ENCODE peak calls at places on chromosome 16, in ten cellular contexts. One of them, this sample, is unnamed.
A peak's percentile ranks its signal among the peaks of the same experiment; 100 is the strongest.

GRCh38 chr16:11085025-11085485 is 140.7 kb downstream of the CLEC16A start:
- DNase-seq in heart right ventricle: no peak
- DNase-seq in AG10803: peak; percentile 62
- DNase-seq in PC-3: no peak
- DNase-seq in fibroblast of lung: peak; percentile 71
- DNase-seq in CD4-positive, alpha-beta T cell: no peak
- DNase-seq in GM12864: no peak
- DNase-seq in Panc1: no peak
- DNase-seq in GM06990: no peak
- DNase-seq in nephron progenitor cell: peak; percentile 42
- DNase-seq in this sample: no peak

GRCh38 chr16:71775949-71776348 is 32.7 kb downstream of the AP1G1 start:
- DNase-seq in heart right ventricle: no peak
- DNase-seq in AG10803: no peak
- DNase-seq in PC-3: no peak
- DNase-seq in fibroblast of lung: no peak
- DNase-seq in CD4-positive, alpha-beta T cell: no peak
- DNase-seq in GM12864: no peak
- DNase-seq in Panc1: no peak
- DNase-seq in GM06990: no peak
- DNase-seq in nephron progenitor cell: no peak
- DNase-seq in this sample: peak; percentile 20

GRCh38 chr16:85309656-85310587 is 197.7 kb upstream of the CIBAR2 start:
- DNase-seq in heart right ventricle: no peak
- DNase-seq in AG10803: no peak
- DNase-seq in PC-3: no peak
- DNase-seq in fibroblast of lung: no peak
- DNase-seq in CD4-positive, alpha-beta T cell: no peak
- DNase-seq in GM12864: no peak
- DNase-seq in Panc1: no peak
- DNase-seq in GM06990: peak; percentile 55
- DNase-seq in nephron progenitor cell: peak; percentile 48
- DNase-seq in this sample: peak; percentile 56

GRCh38 chr16:48831081-48831722 is 221.2 kb upstream of the N4BP1 start:
- DNase-seq in heart right ventricle: no peak
- DNase-seq in AG10803: no peak
- DNase-seq in PC-3: peak; percentile 35
- DNase-seq in fibroblast of lung: no peak
- DNase-seq in CD4-positive, alpha-beta T cell: no peak
- DNase-seq in GM12864: no peak
- DNase-seq in Panc1: no peak
- DNase-seq in GM06990: no peak
- DNase-seq in nephron progenitor cell: peak; percentile 21
- DNase-seq in this sample: no peak

GRCh38 chr16:46929378-46930332 is 43.8 kb downstream of the DNAJA2 start:
- DNase-seq in heart right ventricle: peak; percentile 47
- DNase-seq in AG10803: peak; percentile 38
- DNase-seq in PC-3: peak; percentile 64
- DNase-seq in fibroblast of lung: peak; percentile 29
- DNase-seq in CD4-positive, alpha-beta T cell: peak; percentile 49
- DNase-seq in GM12864: peak; percentile 31
- DNase-seq in Panc1: no peak
- DNase-seq in GM06990: peak; percentile 54
- DNase-seq in nephron progenitor cell: peak; percentile 77
- DNase-seq in this sample: peak; percentile 84

GRCh38 chr16:56632160-56632847 is at the start of gene MT1M:
- DNase-seq in heart right ventricle: no peak
- DNase-seq in AG10803: no peak
- DNase-seq in PC-3: peak; percentile 22
- DNase-seq in fibroblast of lung: peak; percentile 23
- DNase-seq in CD4-positive, alpha-beta T cell: no peak
- DNase-seq in GM12864: no peak
- DNase-seq in Panc1: no peak
- DNase-seq in GM06990: no peak
- DNase-seq in nephron progenitor cell: peak; percentile 44
- DNase-seq in this sample: no peak

GRCh38 chr16:22373662-22374310 is 633 bp downstream of the CDR2 start:
- DNase-seq in heart right ventricle: peak; percentile 26
- DNase-seq in AG10803: no peak
- DNase-seq in PC-3: no peak
- DNase-seq in fibroblast of lung: no peak
- DNase-seq in CD4-positive, alpha-beta T cell: peak; percentile 26
- DNase-seq in GM12864: no peak
- DNase-seq in Panc1: no peak
- DNase-seq in GM06990: peak; percentile 65
- DNase-seq in nephron progenitor cell: peak; percentile 50
- DNase-seq in this sample: peak; percentile 20

GRCh38 chr16:53726625-53727024 is 22.7 kb downstream of the FTO start:
- DNase-seq in heart right ventricle: no peak
- DNase-seq in AG10803: no peak
- DNase-seq in PC-3: peak; percentile 52
- DNase-seq in fibroblast of lung: no peak
- DNase-seq in CD4-positive, alpha-beta T cell: no peak
- DNase-seq in GM12864: no peak
- DNase-seq in Panc1: no peak
- DNase-seq in GM06990: no peak
- DNase-seq in nephron progenitor cell: peak; percentile 40
- DNase-seq in this sample: no peak

GRCh38 chr16:69916445-69916844 is 34.7 kb upstream of the CLEC18A start:
- DNase-seq in heart right ventricle: no peak
- DNase-seq in AG10803: no peak
- DNase-seq in PC-3: no peak
- DNase-seq in fibroblast of lung: no peak
- DNase-seq in CD4-positive, alpha-beta T cell: no peak
- DNase-seq in GM12864: no peak
- DNase-seq in Panc1: no peak
- DNase-seq in GM06990: no peak
- DNase-seq in nephron progenitor cell: no peak
- DNase-seq in this sample: no peak

GRCh38 chr16:68077866-68078725 is 7.1 kb upstream of the NFATC3 start:
- DNase-seq in heart right ventricle: no peak
- DNase-seq in AG10803: no peak
- DNase-seq in PC-3: no peak
- DNase-seq in fibroblast of lung: no peak
- DNase-seq in CD4-positive, alpha-beta T cell: no peak
- DNase-seq in GM12864: no peak
- DNase-seq in Panc1: no peak
- DNase-seq in GM06990: no peak
- DNase-seq in nephron progenitor cell: no peak
- DNase-seq in this sample: no peak

GRCh38 chr16:26772503-26772902 is 294.2 kb upstream of the C16orf82 start:
- DNase-seq in heart right ventricle: no peak
- DNase-seq in AG10803: no peak
- DNase-seq in PC-3: no peak
- DNase-seq in fibroblast of lung: no peak
- DNase-seq in CD4-positive, alpha-beta T cell: no peak
- DNase-seq in GM12864: no peak
- DNase-seq in Panc1: no peak
- DNase-seq in GM06990: no peak
- DNase-seq in nephron progenitor cell: no peak
- DNase-seq in this sample: peak; percentile 16

GRCh38 chr16:20383106-20384029 is 21.2 kb downstream of the PDILT start:
- DNase-seq in heart right ventricle: peak; percentile 49
- DNase-seq in AG10803: peak; percentile 60
- DNase-seq in PC-3: peak; percentile 74
- DNase-seq in fibroblast of lung: peak; percentile 34
- DNase-seq in CD4-positive, alpha-beta T cell: peak; percentile 3
- DNase-seq in GM12864: peak; percentile 19
- DNase-seq in Panc1: peak; percentile 62
- DNase-seq in GM06990: peak; percentile 22
- DNase-seq in nephron progenitor cell: peak; percentile 69
- DNase-seq in this sample: peak; percentile 63

GRCh38 chr16:8631818-8632217 is 10.3 kb downstream of the METTL22 start:
- DNase-seq in heart right ventricle: no peak
- DNase-seq in AG10803: no peak
- DNase-seq in PC-3: no peak
- DNase-seq in fibroblast of lung: no peak
- DNase-seq in CD4-positive, alpha-beta T cell: no peak
- DNase-seq in GM12864: no peak
- DNase-seq in Panc1: no peak
- DNase-seq in GM06990: no peak
- DNase-seq in nephron progenitor cell: no peak
- DNase-seq in this sample: no peak

GRCh38 chr16:85205747-85206471 is 93.6 kb upstream of the CIBAR2 start:
- DNase-seq in heart right ventricle: no peak
- DNase-seq in AG10803: no peak
- DNase-seq in PC-3: no peak
- DNase-seq in fibroblast of lung: peak; percentile 73
- DNase-seq in CD4-positive, alpha-beta T cell: no peak
- DNase-seq in GM12864: no peak
- DNase-seq in Panc1: no peak
- DNase-seq in GM06990: no peak
- DNase-seq in nephron progenitor cell: no peak
- DNase-seq in this sample: no peak

GRCh38 chr16:24610421-24610765 is 71.0 kb downstream of the RBBP6 start:
- DNase-seq in heart right ventricle: no peak
- DNase-seq in AG10803: peak; percentile 21
- DNase-seq in PC-3: peak; percentile 23
- DNase-seq in fibroblast of lung: peak; percentile 46
- DNase-seq in CD4-positive, alpha-beta T cell: no peak
- DNase-seq in GM12864: no peak
- DNase-seq in Panc1: no peak
- DNase-seq in GM06990: peak; percentile 14
- DNase-seq in nephron progenitor cell: peak; percentile 34
- DNase-seq in this sample: no peak

GRCh38 chr16:22141746-22142145 is 20.6 kb upstream of the SDR42E2 start:
- DNase-seq in heart right ventricle: no peak
- DNase-seq in AG10803: peak; percentile 16
- DNase-seq in PC-3: peak; percentile 30
- DNase-seq in fibroblast of lung: no peak
- DNase-seq in CD4-positive, alpha-beta T cell: no peak
- DNase-seq in GM12864: no peak
- DNase-seq in Panc1: no peak
- DNase-seq in GM06990: no peak
- DNase-seq in nephron progenitor cell: no peak
- DNase-seq in this sample: no peak

GRCh38 chr16:10828851-10829331 is 10.3 kb upstream of the TVP23A start:
- DNase-seq in heart right ventricle: peak; percentile 93
- DNase-seq in AG10803: peak; percentile 89
- DNase-seq in PC-3: peak; percentile 62
- DNase-seq in fibroblast of lung: peak; percentile 86
- DNase-seq in CD4-positive, alpha-beta T cell: no peak
- DNase-seq in GM12864: no peak
- DNase-seq in Panc1: no peak
- DNase-seq in GM06990: no peak
- DNase-seq in nephron progenitor cell: no peak
- DNase-seq in this sample: no peak

GRCh38 chr16:81661082-81661481 is 118.0 kb upstream of the PLCG2 start:
- DNase-seq in heart right ventricle: no peak
- DNase-seq in AG10803: no peak
- DNase-seq in PC-3: no peak
- DNase-seq in fibroblast of lung: no peak
- DNase-seq in CD4-positive, alpha-beta T cell: no peak
- DNase-seq in GM12864: no peak
- DNase-seq in Panc1: no peak
- DNase-seq in GM06990: no peak
- DNase-seq in nephron progenitor cell: no peak
- DNase-seq in this sample: no peak

GRCh38 chr16:81647527-81647926 is 131.6 kb upstream of the PLCG2 start:
- DNase-seq in heart right ventricle: no peak
- DNase-seq in AG10803: peak; percentile 47
- DNase-seq in PC-3: peak; percentile 83
- DNase-seq in fibroblast of lung: peak; percentile 91
- DNase-seq in CD4-positive, alpha-beta T cell: no peak
- DNase-seq in GM12864: no peak
- DNase-seq in Panc1: peak; percentile 36
- DNase-seq in GM06990: no peak
- DNase-seq in nephron progenitor cell: no peak
- DNase-seq in this sample: no peak

DNA sequence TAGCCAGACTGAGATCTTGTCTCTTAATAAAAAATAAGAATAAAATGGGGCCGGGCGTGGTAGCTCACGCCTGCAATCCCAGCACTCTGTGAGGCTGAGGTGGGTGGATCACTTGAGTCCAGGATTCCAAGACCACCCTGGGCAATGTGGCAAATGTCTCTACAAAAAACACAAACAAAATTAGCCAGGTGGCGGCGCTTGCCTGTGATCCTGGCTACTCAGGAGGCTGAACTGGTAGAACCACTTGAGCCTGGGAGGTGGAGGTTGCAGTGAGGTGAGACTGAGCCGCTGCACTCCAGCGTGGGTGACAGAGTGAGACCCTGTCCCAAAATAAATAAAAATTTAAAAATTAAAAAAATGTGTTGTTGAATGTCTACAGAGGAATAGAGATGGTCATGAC is 2.9 kb upstream of the DEF8 start:
- DNase-seq in heart right ventricle: no peak
- DNase-seq in AG10803: no peak
- DNase-seq in PC-3: peak; percentile 30
- DNase-seq in fibroblast of lung: no peak
- DNase-seq in CD4-positive, alpha-beta T cell: no peak
- DNase-seq in GM12864: no peak
- DNase-seq in Panc1: no peak
- DNase-seq in GM06990: no peak
- DNase-seq in nephron progenitor cell: no peak
- DNase-seq in this sample: no peak
- TF ChIP-seq CTCF in heart right ventricle: no peak
- TF ChIP-seq CTCF in AG10803: no peak
- TF ChIP-seq CTCF in PC-3: no peak
- TF ChIP-seq CTCF in fibroblast of lung: no peak
- TF ChIP-seq CTCF in CD4-positive, alpha-beta T cell: no peak
- TF ChIP-seq CTCF in GM12864: peak; percentile 23
- TF ChIP-seq CTCF in Panc1: no peak
- TF ChIP-seq CTCF in GM06990: peak; percentile 37
- TF ChIP-seq CTCF in nephron progenitor cell: no peak
- TF ChIP-seq CTCF in this sample: no peak

GRCh38 chr16:5633845-5634440 is 536.3 kb upstream of the EEF2KMT start:
- DNase-seq in heart right ventricle: no peak
- DNase-seq in AG10803: no peak
- DNase-seq in PC-3: peak; percentile 35
- DNase-seq in fibroblast of lung: peak; percentile 8
- DNase-seq in CD4-positive, alpha-beta T cell: no peak
- DNase-seq in GM12864: no peak
- DNase-seq in Panc1: peak; percentile 10
- DNase-seq in GM06990: no peak
- DNase-seq in nephron progenitor cell: no peak
- DNase-seq in this sample: peak; percentile 38
- TF ChIP-seq CTCF in heart right ventricle: peak; percentile 61
- TF ChIP-seq CTCF in AG10803: no peak
- TF ChIP-seq CTCF in PC-3: peak; percentile 54
- TF ChIP-seq CTCF in fibroblast of lung: no peak
- TF ChIP-seq CTCF in CD4-positive, alpha-beta T cell: no peak
- TF ChIP-seq CTCF in GM12864: peak; percentile 59
- TF ChIP-seq CTCF in Panc1: peak; percentile 78
- TF ChIP-seq CTCF in GM06990: peak; percentile 53
- TF ChIP-seq CTCF in nephron progenitor cell: peak; percentile 69
- TF ChIP-seq CTCF in this sample: peak; percentile 49

GRCh38 chr16:3182608-3183444 is 5.2 kb upstream of the OR1F1 start:
- DNase-seq in heart right ventricle: no peak
- DNase-seq in AG10803: peak; percentile 46
- DNase-seq in PC-3: peak; percentile 52
- DNase-seq in fibroblast of lung: peak; percentile 51
- DNase-seq in CD4-positive, alpha-beta T cell: no peak
- DNase-seq in GM12864: no peak
- DNase-seq in Panc1: no peak
- DNase-seq in GM06990: peak; percentile 78
- DNase-seq in nephron progenitor cell: peak; percentile 74
- DNase-seq in this sample: peak; percentile 48
- TF ChIP-seq CTCF in heart right ventricle: peak; percentile 45
- TF ChIP-seq CTCF in AG10803: peak; percentile 26
- TF ChIP-seq CTCF in PC-3: no peak
- TF ChIP-seq CTCF in fibroblast of lung: no peak
- TF ChIP-seq CTCF in CD4-positive, alpha-beta T cell: peak; percentile 38
- TF ChIP-seq CTCF in GM12864: peak; percentile 24
- TF ChIP-seq CTCF in Panc1: peak; percentile 83
- TF ChIP-seq CTCF in GM06990: peak; percentile 55
- TF ChIP-seq CTCF in nephron progenitor cell: no peak
- TF ChIP-seq CTCF in this sample: no peak

GRCh38 chr16:2047330-2048115 is at the start of the genes NTHL1 and TSC2:
- DNase-seq in heart right ventricle: peak; percentile 97
- DNase-seq in AG10803: peak; percentile 94
- DNase-seq in PC-3: peak; percentile 92
- DNase-seq in fibroblast of lung: peak; percentile 94
- DNase-seq in CD4-positive, alpha-beta T cell: peak; percentile 85
- DNase-seq in GM12864: peak; percentile 86
- DNase-seq in Panc1: peak; percentile 85
- DNase-seq in GM06990: peak; percentile 96
- DNase-seq in nephron progenitor cell: peak; percentile 96
- DNase-seq in this sample: peak; percentile 100
- TF ChIP-seq CTCF in heart right ventricle: peak; percentile 73
- TF ChIP-seq CTCF in AG10803: peak; percentile 40
- TF ChIP-seq CTCF in PC-3: peak; percentile 12
- TF ChIP-seq CTCF in fibroblast of lung: peak; percentile 35
- TF ChIP-seq CTCF in CD4-positive, alpha-beta T cell: peak; percentile 57
- TF ChIP-seq CTCF in GM12864: no peak
- TF ChIP-seq CTCF in Panc1: no peak
- TF ChIP-seq CTCF in GM06990: no peak
- TF ChIP-seq CTCF in nephron progenitor cell: no peak
- TF ChIP-seq CTCF in this sample: peak; percentile 1